ENCODE peak calls at places on chromosomes 3 and 15, in five cellular contexts. One of them, this sample, is unnamed.

GRCh38 chr3:105827101-105827634 is 41.6 kb downstream of the CBLB start:
- DNase-seq in amniotic stem cell: no peak
- DNase-seq in A549: no peak
- DNase-seq in mucosa of gallbladder: no peak
- DNase-seq in GDM1: no peak
- DNase-seq in this sample: no peak

GRCh38 chr3:25137606-25138005 is 290.5 kb upstream of the RARB start:
- DNase-seq in amniotic stem cell: no peak
- DNase-seq in GDM1: no peak
- DNase-seq in mucosa of gallbladder: no peak
- DNase-seq in A549: no peak
- DNase-seq in this sample: no peak

GRCh38 chr15:67125589-67126502 is 60.4 kb downstream of the SMAD3 start:
- DNase-seq in amniotic stem cell: peak; percentile 86
- DNase-seq in GDM1: no peak
- DNase-seq in mucosa of gallbladder: peak; percentile 66
- DNase-seq in A549: peak; percentile 93
- DNase-seq in this sample: peak; percentile 96

GRCh38 chr3:37125195-37125594 is 49.2 kb downstream of the LRRFIP2 start:
- DNase-seq in GDM1: no peak
- DNase-seq in mucosa of gallbladder: peak; percentile 21
- DNase-seq in amniotic stem cell: no peak
- DNase-seq in A549: no peak
- DNase-seq in this sample: no peak

GRCh38 chr3:156382458-156383346 is 172.2 kb downstream of the SSR3 start:
- DNase-seq in GDM1: peak; percentile 7
- DNase-seq in A549: peak; percentile 53
- DNase-seq in mucosa of gallbladder: peak; percentile 16
- DNase-seq in amniotic stem cell: no peak
- DNase-seq in this sample: peak; percentile 24

GRCh38 chr3:170692720-170693119 is 106.8 kb upstream of the SLC7A14 start:
- DNase-seq in mucosa of gallbladder: no peak
- DNase-seq in amniotic stem cell: no peak
- DNase-seq in A549: no peak
- DNase-seq in GDM1: no peak
- DNase-seq in this sample: no peak

GRCh38 chr15:73331501-73331900 is 37.3 kb downstream of the HCN4 start:
- DNase-seq in GDM1: no peak
- DNase-seq in A549: no peak
- DNase-seq in mucosa of gallbladder: no peak
- DNase-seq in amniotic stem cell: no peak
- DNase-seq in this sample: no peak

GRCh38 chr3:46985588-46985987 is 6.1 kb downstream of the NBEAL2 start:
- DNase-seq in A549: no peak
- DNase-seq in GDM1: no peak
- DNase-seq in mucosa of gallbladder: no peak
- DNase-seq in amniotic stem cell: no peak
- DNase-seq in this sample: no peak

GRCh38 chr15:69597061-69597592 is 144.5 kb downstream of the RPLP1 start:
- DNase-seq in GDM1: no peak
- DNase-seq in amniotic stem cell: no peak
- DNase-seq in mucosa of gallbladder: no peak
- DNase-seq in A549: no peak
- DNase-seq in this sample: no peak

GRCh38 chr15:63166219-63166618 is 8.9 kb upstream of the RPS27L start:
- DNase-seq in amniotic stem cell: no peak
- DNase-seq in GDM1: no peak
- DNase-seq in A549: no peak
- DNase-seq in mucosa of gallbladder: no peak
- DNase-seq in this sample: no peak

GRCh38 chr3:11373645-11374044 is 101.4 kb downstream of the ATG7 start:
- DNase-seq in amniotic stem cell: no peak
- DNase-seq in A549: no peak
- DNase-seq in GDM1: no peak
- DNase-seq in mucosa of gallbladder: no peak
- DNase-seq in this sample: no peak

GRCh38 chr3:43105224-43105596 is 669 bp downstream of the POMGNT2 start:
- DNase-seq in amniotic stem cell: no peak
- DNase-seq in GDM1: no peak
- DNase-seq in mucosa of gallbladder: no peak
- DNase-seq in A549: no peak
- DNase-seq in this sample: no peak

GRCh38 chr3:112561085-112561692 is 573 bp downstream of the ATG3 start:
- DNase-seq in mucosa of gallbladder: peak; percentile 50
- DNase-seq in A549: peak; percentile 57
- DNase-seq in amniotic stem cell: peak; percentile 89
- DNase-seq in GDM1: peak; percentile 58
- DNase-seq in this sample: peak; percentile 62

GRCh38 chr3:13189639-13190375 is 116.6 kb upstream of the IQSEC1 start:
- DNase-seq in mucosa of gallbladder: no peak
- DNase-seq in A549: no peak
- DNase-seq in amniotic stem cell: no peak
- DNase-seq in GDM1: peak; percentile 68
- DNase-seq in this sample: peak; percentile 51

GRCh38 chr3:55286695-55287094 is 200.4 kb downstream of the WNT5A start:
- DNase-seq in amniotic stem cell: no peak
- DNase-seq in GDM1: no peak
- DNase-seq in A549: no peak
- DNase-seq in mucosa of gallbladder: no peak
- DNase-seq in this sample: no peak

GRCh38 chr15:69085325-69086081 is 71.0 kb downstream of the NOX5 start:
- DNase-seq in mucosa of gallbladder: no peak
- DNase-seq in amniotic stem cell: no peak
- DNase-seq in A549: no peak
- DNase-seq in GDM1: no peak
- DNase-seq in this sample: no peak

GRCh38 chr3:156368189-156368588 is 186.7 kb downstream of the SSR3 start:
- DNase-seq in amniotic stem cell: no peak
- DNase-seq in A549: no peak
- DNase-seq in mucosa of gallbladder: no peak
- DNase-seq in GDM1: no peak
- DNase-seq in this sample: no peak

GRCh38 chr3:128683957-128684356 is 33.3 kb upstream of the RPN1 start:
- DNase-seq in mucosa of gallbladder: no peak
- DNase-seq in GDM1: peak; percentile 59
- DNase-seq in amniotic stem cell: no peak
- DNase-seq in A549: no peak
- DNase-seq in this sample: no peak

GRCh38 chr15:95025924-95026728 is 794.8 kb downstream of the MCTP2 start:
- DNase-seq in amniotic stem cell: peak; percentile 12
- DNase-seq in A549: peak; percentile 6
- DNase-seq in GDM1: no peak
- DNase-seq in mucosa of gallbladder: peak; percentile 60
- DNase-seq in this sample: peak; percentile 48

GRCh38 chr3:114218578-114219185 is 18.7 kb downstream of the ZNF80 start:
- DNase-seq in A549: no peak
- DNase-seq in amniotic stem cell: no peak
- DNase-seq in mucosa of gallbladder: no peak
- DNase-seq in GDM1: no peak
- DNase-seq in this sample: no peak

GRCh38 chr3:46667657-46668056 is 25.8 kb downstream of the ALS2CL start:
- DNase-seq in GDM1: no peak
- DNase-seq in amniotic stem cell: no peak
- DNase-seq in mucosa of gallbladder: no peak
- DNase-seq in A549: no peak
- DNase-seq in this sample: no peak

GRCh38 chr3:170356596-170357175 is 829 bp upstream of the SKIL start:
- DNase-seq in GDM1: peak; percentile 95
- DNase-seq in amniotic stem cell: no peak
- DNase-seq in A549: peak; percentile 62
- DNase-seq in mucosa of gallbladder: peak; percentile 66
- DNase-seq in this sample: peak; percentile 84

GRCh38 chr3:4983739-4984510 is 4.7 kb downstream of the BHLHE40 start:
- DNase-seq in amniotic stem cell: peak; percentile 41
- DNase-seq in GDM1: peak; percentile 26
- DNase-seq in A549: no peak
- DNase-seq in mucosa of gallbladder: no peak
- DNase-seq in this sample: no peak

GRCh38 chr15:67882487-67883227 is 42.8 kb upstream of the RNU6-1 start:
- DNase-seq in amniotic stem cell: no peak
- DNase-seq in mucosa of gallbladder: peak; percentile 12
- DNase-seq in GDM1: peak; percentile 78
- DNase-seq in A549: no peak
- DNase-seq in this sample: no peak

GRCh38 chr15:40591310-40591845 is 2.7 kb upstream of the KNL1 start:
- DNase-seq in amniotic stem cell: no peak
- DNase-seq in A549: no peak
- DNase-seq in GDM1: no peak
- DNase-seq in mucosa of gallbladder: no peak
- DNase-seq in this sample: no peak

GRCh38 chr3:65963787-65964707 is 74.7 kb downstream of the MAGI1 start:
- DNase-seq in mucosa of gallbladder: no peak
- DNase-seq in amniotic stem cell: peak; percentile 50
- DNase-seq in A549: peak; percentile 64
- DNase-seq in GDM1: no peak
- DNase-seq in this sample: peak; percentile 38

GRCh38 chr15:77497942-77498361 is 77.3 kb downstream of the HMG20A start:
- DNase-seq in A549: no peak
- DNase-seq in mucosa of gallbladder: peak; percentile 16
- DNase-seq in amniotic stem cell: no peak
- DNase-seq in GDM1: no peak
- DNase-seq in this sample: no peak

GRCh38 chr15:61749169-61749568 is 311.1 kb downstream of the VPS13C start:
- DNase-seq in mucosa of gallbladder: no peak
- DNase-seq in GDM1: no peak
- DNase-seq in amniotic stem cell: no peak
- DNase-seq in A549: no peak
- DNase-seq in this sample: no peak

This sample was measured in HTR-8/SVneo.